ENCODE peak calls at places on chromosomes 1 and 21, in four cellular contexts. G, Q, Y and K are unnamed samples.

GRCh38 chr1:20248954-20249612 is 41.6 kb upstream of the VWA5B1 start:
- DNase-seq in G (no peak), Q (no peak), Y (no peak), K (no peak)

GRCh38 chr1:65722461-65722860 is 70.2 kb upstream of the PDE4B start:
- DNase-seq in G (no peak), Q (no peak), Y (no peak), K (no peak)

GRCh38 chr1:246921481-246921880 is 10.3 kb downstream of the AHCTF1 start:
- DNase-seq in G (no peak), Q (no peak), Y (no peak), K (no peak)

GRCh38 chr1:47894718-47895393 is 102.3 kb downstream of the TRABD2B start:
- DNase-seq in G (no peak), Q (peak; percentile 55), Y (peak; percentile 28), K (no peak)

GRCh38 chr1:94104776-94105462 is 16.0 kb downstream of the ABCA4 start:
- DNase-seq in G (no peak), Q (no peak), Y (no peak), K (no peak)

GRCh38 chr1:175208773-175209492 is 16.4 kb upstream of the KIAA0040 start:
- DNase-seq in G (no peak), Q (no peak), Y (no peak), K (no peak)

GRCh38 chr1:2535981-2536380 is 5.9 kb upstream of the HES5 start:
- DNase-seq in G (no peak), Q (no peak), Y (no peak), K (no peak)

GRCh38 chr21:41670056-41670805 is 96.6 kb downstream of the RIPK4 start:
- DNase-seq in G (no peak), Q (no peak), Y (no peak), K (no peak)

GRCh38 chr1:172292840-172293239 is 127.6 kb upstream of the C1orf105 start:
- DNase-seq in G (no peak), Q (no peak), Y (no peak), K (no peak)

GRCh38 chr1:91282695-91283420 is 121.8 kb downstream of the HFM1 start:
- DNase-seq in G (peak; percentile 59), Q (peak; percentile 59), Y (peak; percentile 43), K (peak; percentile 64)

GRCh38 chr1:55476445-55477015 is 261.4 kb upstream of the USP24 start:
- DNase-seq in G (no peak), Q (no peak), Y (no peak), K (no peak)

GRCh38 chr1:8689431-8690252 is 127.8 kb downstream of the RERE start:
- DNase-seq in G (no peak), Q (no peak), Y (no peak), K (no peak)

GRCh38 chr1:214400136-214400535 is 119.2 kb downstream of the SMYD2 start:
- DNase-seq in G (no peak), Q (peak; percentile 8), Y (no peak), K (no peak)

GRCh38 chr1:198678901-198679329 is 40.1 kb downstream of the PTPRC start:
- DNase-seq in G (no peak), Q (no peak), Y (no peak), K (no peak)

GRCh38 chr1:162213281-162213909 is 143.9 kb downstream of the NOS1AP start:
- DNase-seq in G (no peak), Q (no peak), Y (no peak), K (peak; percentile 86)

GRCh38 chr1:76826072-76826827 is 41.0 kb upstream of the ST6GALNAC5 start:
- DNase-seq in G (no peak), Q (no peak), Y (no peak), K (no peak)

GRCh38 chr1:36553591-36554417 is 71.1 kb upstream of the CSF3R start:
- DNase-seq in G (peak; percentile 84), Q (peak; percentile 93), Y (peak; percentile 56), K (peak; percentile 59)

GRCh38 chr1:218330043-218330623 is 15.0 kb upstream of the TGFB2 start:
- DNase-seq in G (peak; percentile 31), Q (no peak), Y (peak; percentile 43), K (peak; percentile 16)

GRCh38 chr21:45109831-45110492 is 35.6 kb downstream of the ADARB1 start:
- DNase-seq in G (no peak), Q (no peak), Y (no peak), K (no peak)

GRCh38 chr1:118300808-118301207 is 115.8 kb upstream of the SPAG17 start:
- DNase-seq in G (no peak), Q (no peak), Y (no peak), K (no peak)

GRCh38 chr1:109630081-109630880 is 10.6 kb downstream of the AMPD2 start:
- DNase-seq in G (peak; percentile 76), Q (peak; percentile 69), Y (no peak), K (no peak)

GRCh38 chr1:227769601-227770494 is 34.6 kb downstream of the SNAP47 start:
- DNase-seq in G (no peak), Q (no peak), Y (no peak), K (no peak)

GRCh38 chr1:12477936-12478611 is 139.9 kb downstream of the DHRS3 start:
- DNase-seq in G (peak; percentile 86), Q (no peak), Y (peak; percentile 49), K (peak; percentile 99)

GRCh38 chr1:202016022-202016624 is 5.7 kb downstream of the ELF3 start:
- DNase-seq in G (no peak), Q (no peak), Y (no peak), K (no peak)

GRCh38 chr21:43893536-43894205 is 28.6 kb downstream of the AGPAT3 start:
- DNase-seq in G (peak; percentile 22), Q (no peak), Y (no peak), K (no peak)

GRCh38 chr1:7541629-7542028 is 229.5 kb upstream of the VAMP3 start:
- DNase-seq in G (peak; percentile 43), Q (no peak), Y (no peak), K (no peak)

GRCh38 chr21:40631201-40631600 is 215.8 kb downstream of the DSCAM start:
- DNase-seq in G (no peak), Q (no peak), Y (no peak), K (no peak)

GRCh38 chr1:109986054-109986444 is 1.5 kb downstream of the AHCYL1 start:
- DNase-seq in G (no peak), Q (no peak), Y (no peak), K (no peak)

GRCh38 chr21:27326293-27326692 is 359.4 kb upstream of the ADAMTS5 start:
- DNase-seq in G (no peak), Q (no peak), Y (no peak), K (no peak)

GRCh38 chr21:37700641-37701202 is 215.5 kb downstream of the KCNJ6 start:
- DNase-seq in G (peak; percentile 79), Q (peak; percentile 48), Y (peak; percentile 63), K (peak; percentile 48)

GRCh38 chr21:45012661-45013270 is 61.6 kb upstream of the ADARB1 start:
- DNase-seq in G (no peak), Q (peak; percentile 79), Y (peak; percentile 22), K (no peak)

GRCh38 chr1:160622885-160623633 is 23.8 kb downstream of the SLAMF1 start:
- DNase-seq in G (no peak), Q (no peak), Y (no peak), K (no peak)

GRCh38 chr1:109379907-109380306 is 17.8 kb downstream of the SORT1 start:
- DNase-seq in G (no peak), Q (no peak), Y (no peak), K (no peak)

GRCh38 chr1:165549908-165550480 is 6.2 kb downstream of the LRRC52 start:
- DNase-seq in G (no peak), Q (no peak), Y (no peak), K (no peak)

GRCh38 chr1:171655215-171656116 is 3.0 kb upstream of the MYOC start:
- DNase-seq in G (peak; percentile 67), Q (peak; percentile 98), Y (peak; percentile 18), K (peak; percentile 18)

GRCh38 chr1:52602328-52603300 is at the start of gene GPX7:
- DNase-seq in G (no peak), Q (peak; percentile 66), Y (no peak), K (no peak)

GRCh38 chr1:180912801-180913616 is at the start of gene KIAA1614:
- DNase-seq in G (no peak), Q (peak; percentile 79), Y (no peak), K (no peak)

GRCh38 chr1:200029035-200029623 is 1.6 kb downstream of the NR5A2 start:
- DNase-seq in G (no peak), Q (peak; percentile 76), Y (peak; percentile 67), K (no peak)

GRCh38 chr21:34648739-34649297 is 20.0 kb upstream of the CLIC6 start:
- DNase-seq in G (no peak), Q (no peak), Y (no peak), K (no peak)

GRCh38 chr21:34651642-34652041 is 17.2 kb upstream of the CLIC6 start:
- DNase-seq in G (no peak), Q (no peak), Y (no peak), K (no peak)

GRCh38 chr21:34651032-34651431 is 17.8 kb upstream of the CLIC6 start:
- DNase-seq in G (no peak), Q (no peak), Y (no peak), K (no peak)

GRCh38 chr21:34647552-34647951 is 21.2 kb upstream of the CLIC6 start:
- DNase-seq in G (no peak), Q (no peak), Y (no peak), K (no peak)

GRCh38 chr21:34649400-34649799 is 19.4 kb upstream of the CLIC6 start:
- DNase-seq in G (no peak), Q (no peak), Y (no peak), K (no peak)
- TF ChIP-seq RNF2 in G (no peak), Q (no peak), Y (no peak), K (no peak)

GRCh38 chr1:21294266-21295058 is 4.2 kb upstream of the ECE1 start:
- DNase-seq in G (no peak), Q (no peak), Y (no peak), K (no peak)

GRCh38 chr1:21292503-21292990 is 2.3 kb upstream of the ECE1 start:
- DNase-seq in G (no peak), Q (no peak), Y (no peak), K (no peak)

GRCh38 chr1:21291964-21292363 is 1.7 kb upstream of the ECE1 start:
- DNase-seq in G (no peak), Q (no peak), Y (no peak), K (no peak)

GRCh38 chr1:21293537-21294265 is 3.4 kb upstream of the ECE1 start:
- DNase-seq in G (no peak), Q (no peak), Y (no peak), K (no peak)

DNA sequence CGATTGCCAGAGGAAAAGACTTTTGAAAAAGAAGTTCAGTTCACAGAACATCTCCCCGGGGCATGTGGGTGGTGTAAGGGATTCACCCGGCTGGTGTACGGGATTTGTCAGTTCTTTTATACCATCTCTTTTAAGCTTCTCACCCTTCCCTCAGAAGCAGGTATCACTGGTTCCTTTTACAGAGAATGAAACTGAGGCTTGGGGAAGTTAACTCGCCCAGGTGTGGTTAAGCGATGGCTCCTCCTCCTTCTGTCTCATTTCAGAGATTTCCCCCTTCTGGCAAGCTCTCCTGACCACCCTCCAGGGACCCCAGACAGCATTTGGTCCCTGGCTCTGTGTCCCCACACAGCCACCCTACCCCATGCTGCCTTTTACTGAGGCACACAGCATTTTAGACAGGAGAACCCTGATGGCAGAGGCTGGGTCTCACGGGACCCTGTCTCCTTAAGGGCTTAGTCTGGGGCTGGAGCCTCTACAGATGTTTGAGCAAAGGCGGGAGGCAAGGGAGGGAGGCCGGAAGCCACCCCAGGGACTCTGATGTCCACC is 2.8 kb upstream of the ECE1 start:
- DNase-seq in G (no peak), Q (no peak), Y (no peak), K (no peak)
- TF ChIP-seq RNF2 in G (no peak), Q (no peak), Y (no peak), K (no peak)

GRCh38 chr1:154327466-154328317 is 2.4 kb downstream of the ATP8B2 start:
- DNase-seq in G (no peak), Q (no peak), Y (no peak), K (no peak)
- TF ChIP-seq RNF2 in G (no peak), Q (no peak), Y (no peak), K (no peak)

GRCh38 chr1:206828061-206828460 is 37.4 kb upstream of the IL20 start:
- DNase-seq in G (no peak), Q (no peak), Y (no peak), K (no peak)
- TF ChIP-seq RNF2 in G (no peak), Q (no peak), Y (no peak), K (no peak)